ENCODE peak calls at places on chromosomes 12 and 14, in eight cellular contexts. G is Kasumi-1; Y is GOT3; I is A549; K is activated T-cell treated with anti-CD3 and anti-CD28 coated beads for 24 hours; C is Caco-2; H is CD8-positive, alpha-beta memory T cell; E is lower lobe of right lung. P is an unnamed sample.
A peak's percentile ranks its signal among the peaks of the same experiment; 100 is the strongest.

GRCh38 chr12:63521706-63522105 is 146.6 kb downstream of the DPY19L2 start:
- DNase-seq in G (no peak), Y (no peak), I (no peak), K (no peak), C (no peak), H (no peak), E (no peak), P (no peak)

GRCh38 chr14:65528069-65528468 is 115.5 kb downstream of the FUT8 start:
- DNase-seq in G (no peak), Y (no peak), I (no peak), K (no peak), C (no peak), H (no peak), E (no peak), P (no peak)

GRCh38 chr12:53993397-53994267 is 6.3 kb upstream of the HOXC9 start:
- DNase-seq in G (no peak), Y (no peak), I (no peak), K (no peak), C (no peak), H (no peak), E (no peak), P (no peak)

GRCh38 chr12:124828264-124829007 is 35.2 kb downstream of the SCARB1 start:
- DNase-seq in G (no peak), Y (no peak), I (peak; percentile 96), K (no peak), C (peak; percentile 89), H (no peak), E (no peak), P (peak; percentile 88)

GRCh38 chr14:61749867-61750266 is 12.4 kb upstream of the SNAPC1 start:
- DNase-seq in G (no peak), Y (no peak), I (peak; percentile 65), K (no peak), C (peak; percentile 59), H (no peak), E (no peak), P (peak; percentile 78)

GRCh38 chr12:81598205-81598604 is 160.9 kb downstream of the PPFIA2 start:
- DNase-seq in G (no peak), Y (no peak), I (no peak), K (no peak), C (no peak), H (no peak), E (no peak), P (no peak)

GRCh38 chr12:111664961-111665865 is 20.5 kb downstream of the BRAP start:
- DNase-seq in G (no peak), Y (no peak), I (no peak), K (no peak), C (no peak), H (no peak), E (no peak), P (no peak)

GRCh38 chr12:62911288-62911687 is 23.7 kb downstream of the PPM1H start:
- DNase-seq in G (no peak), Y (no peak), I (no peak), K (no peak), C (no peak), H (no peak), E (no peak), P (no peak)

GRCh38 chr12:112007945-112008344 is 5.0 kb downstream of the TMEM116 start:
- DNase-seq in G (no peak), Y (no peak), I (no peak), K (no peak), C (no peak), H (no peak), E (peak; percentile 48), P (no peak)

GRCh38 chr12:41362511-41362910 is 174.4 kb downstream of the PDZRN4 start:
- DNase-seq in G (no peak), Y (no peak), I (no peak), K (no peak), C (no peak), H (no peak), E (no peak), P (no peak)

GRCh38 chr14:74571441-74571841 is 40.6 kb downstream of the LTBP2 start:
- DNase-seq in G (no peak), Y (no peak), I (no peak), K (no peak), C (no peak), H (no peak), E (no peak), P (peak; percentile 76)

GRCh38 chr14:91059576-91060471 is 617 bp downstream of the RPS6KA5 start:
- DNase-seq in G (peak; percentile 55), Y (no peak), I (no peak), K (peak; percentile 38), C (peak; percentile 80), H (peak; percentile 42), E (peak; percentile 70), P (peak; percentile 37)

GRCh38 chr12:104686196-104686595 is 229.4 kb downstream of the CHST11 start:
- DNase-seq in G (no peak), Y (no peak), I (no peak), K (no peak), C (no peak), H (no peak), E (no peak), P (no peak)

GRCh38 chr14:61346221-61346620 is 24.8 kb downstream of the PRKCH start:
- DNase-seq in G (no peak), Y (no peak), I (no peak), K (no peak), C (no peak), H (no peak), E (no peak), P (no peak)

GRCh38 chr14:93967637-93968250 is 8.6 kb downstream of the ASB2 start:
- DNase-seq in G (peak; percentile 42), Y (no peak), I (no peak), K (no peak), C (no peak), H (no peak), E (no peak), P (no peak)

GRCh38 chr12:65596514-65597010 is 227.7 kb upstream of the HMGA2 start:
- DNase-seq in G (no peak), Y (no peak), I (no peak), K (no peak), C (no peak), H (no peak), E (no peak), P (no peak)

GRCh38 chr12:88375960-88376305 is 204.3 kb downstream of the KITLG start:
- DNase-seq in G (no peak), Y (no peak), I (no peak), K (no peak), C (no peak), H (no peak), E (no peak), P (no peak)

GRCh38 chr14:90204516-90204915 is 51.8 kb upstream of the PSMC1 start:
- DNase-seq in G (no peak), Y (no peak), I (no peak), K (no peak), C (no peak), H (no peak), E (no peak), P (no peak)

GRCh38 chr12:65497645-65498044 is 219.2 kb downstream of the MSRB3 start:
- DNase-seq in G (no peak), Y (no peak), I (no peak), K (no peak), C (no peak), H (no peak), E (no peak), P (no peak)

GRCh38 chr12:12964255-12964654 is 12.3 kb upstream of the GPRC5D start:
- DNase-seq in G (peak; percentile 22), Y (no peak), I (no peak), K (no peak), C (no peak), H (no peak), E (no peak), P (no peak)

GRCh38 chr12:122886851-122887816 is 8.8 kb downstream of the VPS37B start:
- DNase-seq in G (no peak), Y (no peak), I (peak; percentile 70), K (no peak), C (no peak), H (no peak), E (no peak), P (peak; percentile 66)

GRCh38 chr12:90229771-90230170 is 521.1 kb upstream of the ATP2B1 start:
- DNase-seq in G (no peak), Y (no peak), I (no peak), K (no peak), C (no peak), H (no peak), E (no peak), P (no peak)

GRCh38 chr14:93943052-93943451 is 15.9 kb downstream of the FAM181A start:
- DNase-seq in G (no peak), Y (no peak), I (no peak), K (no peak), C (no peak), H (no peak), E (no peak), P (no peak)

GRCh38 chr12:91825999-91826398 is 319.6 kb downstream of the BTG1 start:
- DNase-seq in G (no peak), Y (no peak), I (no peak), K (no peak), C (no peak), H (no peak), E (no peak), P (no peak)

GRCh38 chr12:18899678-18900317 is 161.9 kb downstream of the CAPZA3 start:
- DNase-seq in G (no peak), Y (no peak), I (no peak), K (no peak), C (no peak), H (no peak), E (no peak), P (no peak)

GRCh38 chr14:103160321-103161053 is 37.2 kb downstream of the TNFAIP2 start:
- DNase-seq in G (no peak), Y (no peak), I (no peak), K (no peak), C (no peak), H (no peak), E (no peak), P (no peak)

GRCh38 chr12:102201662-102202061 is 4.0 kb upstream of the PMCH start:
- DNase-seq in G (no peak), Y (no peak), I (no peak), K (no peak), C (no peak), H (no peak), E (no peak), P (no peak)

GRCh38 chr14:78135450-78135891 is 34.7 kb upstream of the NRXN3 start:
- DNase-seq in G (peak; percentile 9), Y (no peak), I (peak; percentile 87), K (no peak), C (no peak), H (no peak), E (no peak), P (no peak)

GRCh38 chr14:97626088-97626487 is 828.9 kb downstream of the VRK1 start:
- DNase-seq in G (no peak), Y (no peak), I (no peak), K (no peak), C (no peak), H (no peak), E (no peak), P (no peak)

GRCh38 chr14:52060080-52060479 is 8.8 kb downstream of the NID2 start:
- DNase-seq in G (no peak), Y (no peak), I (no peak), K (no peak), C (no peak), H (no peak), E (no peak), P (no peak)

GRCh38 chr14:85296466-85297210 is 233.3 kb upstream of the FLRT2 start:
- DNase-seq in G (peak; percentile 67), Y (no peak), I (peak; percentile 11), K (no peak), C (peak; percentile 24), H (no peak), E (no peak), P (no peak)

GRCh38 chr12:69475237-69475984 is 5.2 kb downstream of the FRS2 start:
- DNase-seq in G (no peak), Y (no peak), I (peak; percentile 28), K (no peak), C (peak; percentile 37), H (no peak), E (no peak), P (no peak)

GRCh38 chr14:31059152-31059924 is 33.2 kb upstream of the STRN3 start:
- DNase-seq in G (peak; percentile 54), Y (no peak), I (peak; percentile 15), K (no peak), C (peak; percentile 6), H (no peak), E (no peak), P (peak; percentile 45)

GRCh38 chr14:97458302-97459137 is 661.3 kb downstream of the VRK1 start:
- DNase-seq in G (no peak), Y (peak; percentile 2), I (no peak), K (peak; percentile 76), C (no peak), H (peak; percentile 65), E (peak; percentile 56), P (no peak)

P was measured in PC-9.